ENCODE peak calls at places on chromosomes 16 and 17, in four cellular contexts. W, K, X and V are unnamed samples.
A peak's percentile ranks its signal among the peaks of the same experiment; 100 is the strongest.

GRCh38 chr17:42985225-42985624 is 4.9 kb downstream of the RUNDC1 start:
- DNase-seq in W (no peak), K (no peak), X (no peak), V (no peak)

GRCh38 chr17:42114118-42114517 is 1.6 kb upstream of the DHX58 start:
- DNase-seq in K (no peak), X (no peak), W (no peak), V (no peak)

GRCh38 chr17:44758414-44759095 is at the start of gene ADAM11:
- DNase-seq in X (no peak), K (no peak), W (no peak), V (no peak)

GRCh38 chr16:3767333-3767977 is 50.1 kb upstream of the TRAP1 start:
- DNase-seq in X (no peak), K (no peak), W (no peak), V (no peak)

GRCh38 chr16:11431915-11432465 is 86.7 kb downstream of the RMI2 start:
- DNase-seq in X (no peak), W (no peak), K (no peak), V (no peak)

GRCh38 chr17:68302066-68302564 is 10.8 kb downstream of the ARSG start:
- DNase-seq in W (no peak), X (no peak), K (no peak), V (no peak)

GRCh38 chr17:49920370-49920769 is 48.6 kb upstream of the DLX4 start:
- DNase-seq in X (no peak), K (no peak), W (no peak), V (no peak)

GRCh38 chr16:11734025-11734652 is 8.5 kb downstream of the TXNDC11 start:
- DNase-seq in X (no peak), W (no peak), K (no peak), V (peak; percentile 70)

GRCh38 chr17:4751925-4752324 is 12.2 kb upstream of the CXCL16 start:
- DNase-seq in X (no peak), K (no peak), W (no peak), V (no peak)

GRCh38 chr16:58499615-58500328 is at the start of gene NDRG4:
- DNase-seq in X (peak; percentile 77), W (peak; percentile 54), K (peak; percentile 74), V (no peak)

GRCh38 chr16:50308237-50308965 is 42.0 kb downstream of the ADCY7 start:
- DNase-seq in X (no peak), W (no peak), K (no peak), V (no peak)

GRCh38 chr17:45346255-45347015 is 29.6 kb upstream of the MAP3K14 start:
- DNase-seq in W (no peak), X (no peak), K (no peak), V (no peak)

GRCh38 chr16:88748364-88748763 is 36.7 kb downstream of the PIEZO1 start:
- DNase-seq in W (no peak), K (no peak), X (no peak), V (no peak)

GRCh38 chr17:41773190-41773588 is 13.3 kb downstream of the JUP start:
- DNase-seq in X (peak; percentile 14), W (peak; percentile 94), K (peak; percentile 91), V (no peak)

GRCh38 chr17:39996789-39997188 is 16.2 kb downstream of the PSMD3 start:
- DNase-seq in X (no peak), W (no peak), K (no peak), V (no peak)

DNA sequence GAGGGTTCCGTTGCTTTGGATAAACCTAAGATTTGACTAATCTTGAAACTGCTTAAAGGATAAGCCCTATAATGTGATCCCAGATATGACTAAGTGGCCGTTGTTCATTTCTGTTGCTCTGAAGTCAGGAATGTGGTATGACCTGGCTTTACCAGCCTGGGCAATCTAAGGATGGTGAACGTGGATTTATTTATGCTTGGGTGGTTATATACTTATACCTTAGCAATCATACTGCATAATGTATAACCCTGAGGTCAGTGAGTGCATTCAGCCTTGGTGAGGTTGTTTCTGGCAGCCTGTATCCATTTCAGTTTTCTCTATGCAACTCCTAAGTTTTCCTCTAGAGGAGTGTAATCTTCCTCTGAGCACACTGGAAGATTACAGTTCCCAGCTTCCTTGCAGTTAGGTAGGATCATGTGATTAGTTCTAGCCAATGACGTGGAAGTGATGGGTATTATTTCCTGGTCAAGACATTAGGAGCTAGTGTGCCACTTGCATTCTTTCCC is 41.9 kb downstream of the FTO start:
- DNase-seq in W (no peak), K (peak; percentile 39), X (peak; percentile 39), V (no peak)
- H3K27ac ChIP-seq in W (no peak overlapping the region), K (peak overlapping the region; percentile 79), X (no peak overlapping the region), V (no peak overlapping the region)

GRCh38 chr16:18047761-18048160 is 288.8 kb downstream of the NPIPA8 start:
- DNase-seq in X (no peak), W (no peak), K (no peak), V (no peak)

GRCh38 chr16:18050234-18050633 is 286.3 kb downstream of the NPIPA8 start:
- DNase-seq in X (no peak), K (no peak), W (no peak), V (no peak)

GRCh38 chr16:18048858-18049257 is 287.7 kb downstream of the NPIPA8 start:
- DNase-seq in K (no peak), W (no peak), X (no peak), V (no peak)

GRCh38 chr16:18049454-18050133 is 286.9 kb downstream of the NPIPA8 start:
- DNase-seq in W (no peak), X (no peak), K (no peak), V (no peak)

DNA sequence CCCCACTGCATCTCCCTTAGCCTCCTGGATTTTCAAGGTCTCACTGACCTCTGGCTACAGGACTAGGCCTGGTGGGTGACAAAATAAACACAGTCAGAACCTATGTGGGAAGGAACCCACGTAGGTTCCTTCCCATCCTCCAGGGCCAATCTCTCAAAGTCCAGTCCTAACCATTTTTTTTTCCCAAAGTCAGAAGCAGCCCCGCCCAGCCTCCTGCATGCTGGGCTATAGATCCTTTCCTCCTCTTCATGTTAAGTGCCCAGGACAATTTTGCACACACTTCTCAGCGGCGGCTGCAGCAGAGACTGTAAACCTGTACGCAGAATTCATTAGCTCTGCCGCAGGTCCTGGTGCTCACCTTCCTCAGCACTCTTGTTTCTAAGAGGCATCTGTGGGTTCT is 285.8 kb downstream of the NPIPA8 start:
- DNase-seq in K (no peak), W (no peak), X (no peak), V (no peak)
- H3K4me3 ChIP-seq in K (no peak overlapping the region), W (no peak overlapping the region), X (no peak overlapping the region), V (no peak overlapping the region)

DNA sequence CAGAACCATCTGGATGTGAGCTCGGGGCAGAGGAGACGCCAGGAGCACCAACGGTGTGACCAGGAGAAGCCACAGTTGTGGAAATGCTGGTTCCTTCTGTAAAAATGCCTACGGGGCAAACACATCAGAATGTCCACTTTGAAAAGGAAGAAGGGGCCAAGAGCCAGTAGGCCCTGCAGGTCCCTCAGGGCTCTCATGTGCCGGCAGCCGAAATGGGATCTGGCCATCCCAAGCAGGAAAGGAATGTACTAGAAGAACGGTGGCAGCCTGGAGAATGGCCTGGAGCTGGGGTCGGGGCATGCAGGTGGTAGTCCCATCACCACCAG is 162.1 kb upstream of the PLCG2 start:
- DNase-seq in X (no peak), W (no peak), K (no peak), V (no peak)
- H3K27ac ChIP-seq in X (no peak overlapping the region), W (peak overlapping the region; percentile 36), K (no peak overlapping the region), V (peak overlapping the region; percentile 100)

DNA sequence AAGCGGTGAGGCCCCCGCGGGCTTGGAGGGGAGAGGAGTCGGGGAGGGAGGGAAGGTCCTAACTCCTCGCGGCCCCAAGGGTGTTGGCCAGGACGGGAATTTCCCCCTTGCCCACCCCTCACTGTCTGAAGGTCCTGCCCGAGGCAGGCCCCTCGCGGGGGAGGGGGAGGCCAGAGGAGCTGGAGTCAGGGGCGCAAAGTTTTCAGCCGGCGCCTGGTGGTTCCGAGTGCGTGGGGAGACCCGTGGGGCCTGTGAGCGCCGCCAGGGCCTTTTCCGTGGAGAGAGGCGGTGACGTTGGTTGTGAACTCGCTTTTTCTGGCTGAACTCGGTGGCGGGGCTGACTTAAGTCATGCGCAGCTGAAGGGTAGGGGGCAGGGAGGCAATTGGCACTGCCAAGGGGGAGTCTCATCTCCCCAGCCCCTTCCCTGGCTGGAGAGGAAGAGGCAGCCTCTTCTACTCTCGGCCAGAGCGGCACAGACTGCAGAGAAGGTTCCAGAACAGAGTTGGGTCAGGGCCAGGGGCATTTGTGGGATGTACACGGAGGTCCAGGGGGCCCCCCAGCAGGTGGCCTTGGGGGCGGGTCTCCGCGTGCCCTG is 1.5 kb downstream of the CACNA1H start:
- DNase-seq in K (no peak), W (no peak), X (no peak), V (no peak)
- H3K4me3 ChIP-seq in K (no peak overlapping the region), W (peak overlapping the region; percentile 19), X (peak overlapping the region; percentile 63), V (no peak overlapping the region)